ENCODE peak calls at places on chromosomes 1 and 21, in four cellular contexts. K is IMR-90, E is K562, Q is GM12878. Z is an unnamed sample.

GRCh38 chr1:8396083-8396911 is 78.4 kb downstream of the SLC45A1 start:
- DNase-seq in Q (no peak), E (no peak), K (peak), Z (no peak)

GRCh38 chr1:99069146-99069545 is 64.5 kb upstream of the PLPPR5 start:
- DNase-seq in Q (no peak), E (no peak), K (no peak), Z (no peak)

GRCh38 chr1:5342830-5343229 is 649.4 kb downstream of the NPHP4 start:
- DNase-seq in Q (no peak), E (no peak), K (no peak), Z (no peak)

GRCh38 chr1:17120962-17121837 is 1.9 kb upstream of the PADI2 start:
- DNase-seq in E (peak), K (peak), Q (no peak), Z (peak)

GRCh38 chr1:42646056-42646455 is 12.2 kb upstream of the PPIH start:
- DNase-seq in K (peak), E (no peak), Q (no peak), Z (no peak)

GRCh38 chr21:41024341-41025056 is 143.5 kb upstream of the BACE2 start:
- DNase-seq in K (no peak), E (no peak), Q (no peak), Z (no peak)

GRCh38 chr1:96842215-96842614 is 120.6 kb downstream of the PTBP2 start:
- DNase-seq in Q (no peak), K (peak), E (no peak), Z (no peak)

GRCh38 chr21:33230518-33231324 is 983 bp downstream of the IFNAR2 start:
- DNase-seq in Q (no peak), K (peak), E (peak), Z (peak)

GRCh38 chr1:166855558-166855957 is 16.3 kb downstream of the POGK start:
- DNase-seq in K (no peak), Q (no peak), E (no peak), Z (no peak)

GRCh38 chr1:115670476-115671175 is 28.9 kb downstream of the VANGL1 start:
- DNase-seq in E (no peak), K (peak), Q (no peak), Z (no peak)
- TF ChIP-seq MXI1 in E (no peak), K (no peak), Q (no peak), Z (no peak)

GRCh38 chr1:34870395-34870794 is 10.8 kb upstream of the SMIM12 start:
- DNase-seq in K (no peak), Q (no peak), E (no peak), Z (no peak)
- H2AFZ ChIP-seq in K (no peak), Q (no peak), E (no peak), Z (no peak)

DNA sequence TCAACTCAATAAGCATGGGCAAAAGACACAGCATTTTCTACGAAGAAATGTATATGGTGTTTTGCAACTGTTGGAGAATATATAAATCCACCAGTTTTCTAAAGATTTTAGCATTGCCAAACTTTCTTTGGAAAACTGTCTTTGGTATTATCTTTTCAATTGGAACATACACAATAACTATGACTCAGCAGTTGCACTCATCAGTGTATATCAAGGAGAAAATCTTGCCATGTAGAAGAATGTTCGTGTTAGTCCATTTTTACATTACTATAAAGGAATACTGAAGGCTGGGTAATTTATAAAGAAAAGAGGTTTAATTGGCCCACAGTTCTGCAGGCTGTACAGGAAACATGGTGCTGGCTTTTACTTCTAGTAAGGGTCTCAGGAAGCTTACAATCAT is 41.1 kb downstream of the PRKAA2 start:
- DNase-seq in K (peak), E (no peak), Q (no peak), Z (no peak)
- TF ChIP-seq CEBPB in K (no peak), E (no peak), Q (no peak), Z (no peak)

DNA sequence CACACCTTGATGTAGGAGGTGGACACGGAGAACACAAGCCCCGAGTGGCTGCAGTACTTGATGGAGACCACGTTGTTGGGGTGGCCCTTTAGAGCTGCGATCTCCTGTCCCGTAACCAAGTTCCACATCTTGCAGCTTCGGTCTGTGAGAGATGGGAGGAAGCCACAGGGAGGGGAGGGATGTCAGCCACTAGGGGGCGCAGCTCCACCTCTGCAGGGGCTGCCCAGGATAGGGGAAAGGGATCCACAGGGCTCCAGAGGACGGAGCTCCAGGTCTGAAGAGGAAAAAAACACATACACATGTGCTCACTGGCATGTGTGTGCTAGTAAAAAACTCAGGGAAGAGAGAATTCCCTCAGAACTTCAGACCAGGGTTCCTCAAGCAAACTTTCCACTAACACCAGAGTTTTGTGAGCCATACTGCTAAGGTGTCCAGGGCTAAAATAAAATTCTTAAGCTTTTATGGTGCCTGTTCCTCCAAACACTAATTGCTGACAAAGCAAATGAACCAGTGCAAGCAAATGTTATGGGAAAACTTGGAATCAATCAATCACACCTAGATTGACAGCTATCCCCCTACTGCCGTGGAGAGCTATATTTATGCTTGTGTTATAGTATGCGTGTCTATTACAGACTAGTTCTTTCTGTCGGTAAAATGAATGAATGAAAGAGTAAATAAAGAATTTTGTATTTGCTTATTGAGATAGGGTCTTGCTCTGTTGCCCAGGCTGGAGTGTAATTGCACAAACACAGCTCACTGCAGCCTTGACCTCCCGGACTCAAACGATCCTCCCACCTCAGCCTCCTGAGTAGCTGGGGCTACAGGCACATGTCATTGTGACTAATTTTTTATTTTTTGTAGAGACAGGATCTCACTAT is 43.7 kb downstream of the KIF21B start:
- DNase-seq in Q (no peak), E (peak), K (no peak), Z (peak)
- TF ChIP-seq MXI1 in Q (no peak), E (no peak), K (no peak), Z (no peak)

GRCh38 chr1:160399544-160400283 is 650 bp upstream of the VANGL2 start:
- DNase-seq in E (no peak), K (no peak), Q (no peak), Z (no peak)
- H2AFZ ChIP-seq in E (peak), K (peak), Q (peak), Z (no peak)

DNA sequence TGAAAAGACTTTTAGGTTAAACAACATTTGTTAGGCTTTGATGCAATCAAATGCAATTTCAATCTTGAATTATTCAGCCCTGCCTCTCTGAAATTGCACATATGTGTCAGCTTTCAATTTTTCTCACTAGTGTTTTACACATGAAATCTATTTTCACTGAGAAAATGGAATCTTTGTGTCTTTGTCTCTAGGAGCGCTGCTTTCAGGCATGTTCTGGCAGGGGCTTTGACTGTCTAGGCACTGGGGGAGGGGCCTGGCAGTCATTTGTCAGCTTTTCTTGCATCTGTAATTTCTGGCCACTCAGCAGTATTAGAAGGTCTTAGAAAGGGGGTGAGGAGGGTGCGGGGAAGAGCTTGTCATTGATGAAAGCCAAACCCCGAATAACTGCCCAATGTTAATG is 264.4 kb downstream of the PTPRC start:
- DNase-seq in Q (no peak), E (no peak), K (no peak), Z (no peak)
- TF ChIP-seq CEBPB in Q (no peak), E (no peak), K (no peak), Z (no peak)

GRCh38 chr1:152109231-152109997 is 5.8 kb downstream of the TCHH start:
- DNase-seq in K (peak), E (no peak), Q (no peak), Z (no peak)

GRCh38 chr1:152107289-152107983 is 7.8 kb downstream of the TCHH start:
- DNase-seq in K (no peak), E (no peak), Q (no peak), Z (no peak)

GRCh38 chr1:152107984-152108898 is 7.0 kb downstream of the TCHH start:
- DNase-seq in K (peak), E (no peak), Q (no peak), Z (no peak)

GRCh38 chr1:152109998-152110294 is 5.3 kb downstream of the TCHH start:
- DNase-seq in Q (no peak), E (no peak), K (no peak), Z (no peak)

DNA sequence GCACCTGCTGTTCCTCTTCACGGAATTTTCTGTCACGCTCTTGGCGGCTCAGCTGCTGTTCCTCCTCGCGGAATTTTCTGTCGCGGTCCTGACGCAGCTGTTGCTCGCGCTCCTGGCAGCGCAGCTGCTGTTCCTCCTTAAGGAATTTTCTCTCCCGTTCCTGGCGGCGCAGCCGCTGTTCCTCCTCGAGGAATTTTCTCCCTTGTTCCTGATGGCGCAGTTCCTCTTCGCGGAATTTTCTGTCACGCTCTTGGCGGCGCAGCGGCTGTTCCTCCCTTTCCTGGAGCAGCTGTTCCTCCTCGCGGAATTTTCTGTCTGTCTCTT is 6.4 kb downstream of the TCHH start:
- DNase-seq in K (no peak), E (no peak), Q (no peak), Z (no peak)
- TF ChIP-seq MXI1 in K (no peak), E (no peak), Q (no peak), Z (no peak)

GRCh38 chr1:187985145-187985896 is 1156.6 kb downstream of the PLA2G4A start:
- DNase-seq in K (no peak), Q (peak), E (no peak), Z (no peak)
- H2AFZ ChIP-seq in K (no peak), Q (peak), E (no peak), Z (no peak)

DNA sequence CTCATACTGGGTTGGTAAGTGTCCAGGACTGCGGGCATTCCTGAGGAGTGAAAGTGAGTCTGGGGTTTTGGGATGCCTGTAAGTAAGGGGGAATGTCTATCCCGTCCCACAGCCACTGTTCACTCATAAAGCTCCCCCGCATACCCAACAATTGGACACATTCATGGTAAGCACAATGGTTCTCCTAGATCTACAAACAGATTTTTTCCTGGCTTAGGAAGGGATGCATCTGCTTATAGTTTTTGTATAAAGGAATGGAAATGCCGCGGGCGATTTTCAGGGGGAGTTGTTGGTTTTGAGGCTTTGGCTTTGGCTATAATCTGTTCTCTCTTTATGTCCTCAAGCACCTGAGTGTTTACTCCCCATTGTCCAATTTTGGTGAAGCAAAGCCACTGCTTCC is 7.1 kb downstream of the ERVH48-1 start:
- DNase-seq in E (no peak), K (no peak), Q (no peak), Z (no peak)
- TF ChIP-seq CEBPB in E (no peak), K (no peak), Q (no peak), Z (no peak)

DNA sequence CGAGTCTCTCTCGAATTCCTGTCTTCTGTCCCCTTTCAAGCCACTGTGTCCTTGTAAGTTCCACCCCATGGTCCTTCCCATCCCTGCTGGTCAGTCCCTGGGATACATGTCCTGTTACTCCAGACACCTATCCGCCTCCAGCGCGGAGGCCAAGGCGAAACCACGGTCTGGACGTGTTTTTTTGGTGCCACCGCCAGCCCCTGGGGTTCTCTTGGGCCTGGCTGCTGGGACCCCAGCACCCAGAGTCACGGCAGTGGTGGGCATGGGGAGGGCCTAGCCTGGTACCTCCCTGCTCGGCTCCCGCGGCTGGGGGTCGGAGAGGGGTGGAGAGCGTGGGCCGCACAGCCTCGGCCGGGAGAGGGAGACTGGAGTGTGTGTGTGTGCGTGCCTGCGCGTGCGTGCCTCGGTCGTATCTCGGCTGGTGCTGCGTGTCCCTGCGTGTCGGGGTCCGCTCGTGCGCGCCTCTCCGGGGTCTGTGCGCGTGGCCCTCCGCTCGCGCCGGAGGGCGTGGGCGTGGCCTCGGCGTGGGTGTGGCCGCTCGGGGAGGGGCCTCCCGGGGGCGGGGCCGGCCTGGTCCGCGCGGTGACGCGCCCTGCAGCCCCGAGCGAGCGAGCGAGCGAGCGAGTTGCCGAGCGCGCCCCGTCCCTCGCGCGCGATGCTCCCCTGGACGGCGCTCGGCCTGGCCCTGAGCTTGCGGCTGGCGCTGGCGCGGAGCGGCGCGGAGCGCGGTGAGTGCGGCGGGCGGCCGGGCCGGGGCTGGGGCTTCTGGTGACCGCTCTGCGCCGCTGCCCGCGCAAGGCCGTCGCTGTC is at the start of gene VWA1:
- DNase-seq in E (peak), Q (no peak), K (peak), Z (no peak)
- TF ChIP-seq MXI1 in E (no peak), Q (peak), K (no peak), Z (peak)

Z was measured in HepG2.